ENCODE peak calls at places on chromosome 16, in nine cellular contexts. K is ascending aorta, L is cardiac muscle cell, S is mammary epithelial cell, Y is psoas muscle, H is neural progenitor cell, X is dorsolateral prefrontal cortex, J is right cardiac atrium, R is tibial artery. G is an unnamed sample.

GRCh38 chr16:28321700-28322411 is 29.5 kb downstream of the SBK1 start:
- DNase-seq in K (no peak), Y (no peak), J (no peak), X (no peak), H (peak), L (peak), R (no peak), S (peak), G (no peak)

GRCh38 chr16:2512920-2513404 is 790 bp upstream of the ATP6V0C start:
- DNase-seq in L (no peak), X (no peak), K (no peak), H (peak), R (no peak), S (no peak), J (peak), Y (no peak), G (no peak)

GRCh38 chr16:64711026-64711425 is 410.8 kb downstream of the CDH11 start:
- DNase-seq in R (no peak), K (no peak), L (peak), J (no peak), S (no peak), X (no peak), Y (no peak), H (no peak), G (no peak)

GRCh38 chr16:14074544-14074943 is 3.4 kb downstream of the MRTFB start:
- DNase-seq in S (no peak), R (no peak), X (no peak), Y (no peak), L (no peak), J (no peak), K (no peak), H (no peak), G (no peak)

GRCh38 chr16:21644674-21645073 is 7.7 kb downstream of the IGSF6 start:
- DNase-seq in X (no peak), H (no peak), R (no peak), K (no peak), S (no peak), L (no peak), Y (no peak), J (no peak), G (no peak)

GRCh38 chr16:27769561-27770222 is 219.7 kb downstream of the KATNIP start:
- DNase-seq in R (no peak), S (peak), K (no peak), J (no peak), Y (peak), L (peak), X (no peak), H (no peak), G (no peak)

GRCh38 chr16:30660424-30661251 is 2.4 kb downstream of the FBRS start:
- DNase-seq in R (no peak), J (peak), H (no peak), X (no peak), S (peak), L (no peak), K (no peak), Y (no peak), G (peak)

GRCh38 chr16:2915196-2915929 is 3.6 kb downstream of the FLYWCH1 start:
- DNase-seq in L (no peak), K (no peak), Y (no peak), S (no peak), R (no peak), J (peak), H (no peak), X (no peak), G (no peak)

GRCh38 chr16:69818811-69819587 is 56.9 kb downstream of the WWP2 start:
- DNase-seq in S (no peak), J (no peak), K (no peak), L (no peak), Y (no peak), H (peak), X (peak), R (no peak), G (no peak)

GRCh38 chr16:47921535-47921934 is 234.3 kb downstream of the ABCC12 start:
- DNase-seq in S (peak), R (no peak), Y (no peak), X (no peak), H (no peak), J (no peak), L (no peak), K (no peak), G (no peak)

GRCh38 chr16:86211800-86212199 is 298.5 kb upstream of the FOXF1 start:
- DNase-seq in L (no peak), K (no peak), Y (no peak), H (no peak), R (no peak), J (no peak), S (no peak), X (no peak), G (peak)

GRCh38 chr16:12775689-12776236 is 27.9 kb downstream of the CPPED1 start:
- DNase-seq in X (no peak), R (no peak), J (no peak), S (no peak), Y (no peak), L (no peak), K (no peak), H (no peak), G (no peak)

GRCh38 chr16:61409604-61410003 is 626.6 kb downstream of the CDH8 start:
- DNase-seq in L (no peak), J (no peak), Y (no peak), S (no peak), R (no peak), X (no peak), K (no peak), H (no peak), G (no peak)

GRCh38 chr16:22192261-22193133 is 13.6 kb upstream of the EEF2K start:
- DNase-seq in X (peak), S (peak), R (peak), Y (peak), L (peak), K (peak), H (peak), J (peak), G (peak)

GRCh38 chr16:30482366-30482765 is 9.8 kb downstream of the ITGAL start:
- DNase-seq in K (no peak), H (no peak), R (no peak), X (no peak), J (no peak), S (no peak), L (no peak), Y (no peak), G (peak)

GRCh38 chr16:69365901-69366300 is 14.3 kb upstream of the TMED6 start:
- DNase-seq in S (no peak), X (no peak), J (no peak), L (no peak), H (no peak), R (no peak), Y (no peak), K (no peak), G (no peak)

GRCh38 chr16:51876934-51877333 is 670.0 kb downstream of the TOX3 start:
- DNase-seq in R (no peak), X (no peak), S (no peak), H (no peak), L (no peak), J (no peak), K (no peak), Y (no peak), G (no peak)

GRCh38 chr16:12500771-12501170 is 302.9 kb downstream of the CPPED1 start:
- DNase-seq in K (no peak), R (no peak), H (no peak), Y (no peak), L (no peak), J (peak), S (no peak), X (no peak), G (no peak)

GRCh38 chr16:67939507-67940435 is 3.1 kb upstream of the PSMB10 start:
- DNase-seq in H (no peak), S (no peak), J (peak), X (no peak), R (no peak), Y (peak), L (no peak), K (no peak), G (peak)

GRCh38 chr16:59697236-59697635 is 963.1 kb upstream of the GOT2 start:
- DNase-seq in S (peak), X (no peak), H (no peak), K (no peak), J (no peak), R (no peak), L (no peak), Y (no peak), G (no peak)

GRCh38 chr16:12874135-12874534 is 27.3 kb upstream of the SHISA9 start:
- DNase-seq in Y (no peak), H (no peak), R (no peak), L (no peak), S (peak), K (no peak), J (no peak), X (no peak), G (no peak)

GRCh38 chr16:12097523-12098428 is 121.2 kb downstream of the SNX29 start:
- DNase-seq in K (no peak), H (peak), S (peak), L (peak), Y (no peak), J (peak), R (no peak), X (peak), G (no peak)

GRCh38 chr16:48497932-48498760 is 111.8 kb downstream of the N4BP1 start:
- DNase-seq in L (no peak), X (no peak), J (peak), Y (no peak), K (no peak), S (no peak), R (no peak), H (no peak), G (no peak)

GRCh38 chr16:77882359-77882758 is 94.0 kb downstream of the VAT1L start:
- DNase-seq in Y (no peak), X (no peak), J (no peak), K (no peak), L (no peak), S (no peak), R (no peak), H (no peak), G (no peak)

GRCh38 chr16:76176153-76176552 is 101.0 kb upstream of the CNTNAP4 start:
- DNase-seq in S (no peak), R (no peak), H (no peak), L (no peak), Y (no peak), X (no peak), K (no peak), J (no peak), G (no peak)

GRCh38 chr16:54504372-54504771 is 217.8 kb upstream of the IRX3 start:
- DNase-seq in S (no peak), Y (peak), L (no peak), H (no peak), K (no peak), X (no peak), J (peak), R (no peak), G (no peak)

GRCh38 chr16:70573451-70574121 is 50.0 kb downstream of the SF3B3 start:
- DNase-seq in R (no peak), K (no peak), H (no peak), X (no peak), S (peak), J (peak), L (peak), Y (no peak), G (no peak)

GRCh38 chr16:2842340-2843000 is 12.4 kb downstream of the ZG16B start:
- DNase-seq in Y (peak), K (no peak), H (peak), R (peak), L (peak), X (peak), J (peak), S (no peak), G (peak)

GRCh38 chr16:30748634-30749445 is 615 bp downstream of the PHKG2 start:
- DNase-seq in R (no peak), H (peak), X (peak), J (peak), S (peak), L (peak), K (no peak), Y (peak), G (peak)

GRCh38 chr16:72787519-72788268 is 260.2 kb downstream of the ZFHX3 start:
- DNase-seq in J (peak), K (peak), X (peak), S (peak), H (peak), R (peak), Y (peak), L (peak), G (peak)

GRCh38 chr16:28898266-28898665 is 20.0 kb downstream of the ATP2A1 start:
- DNase-seq in X (no peak), J (no peak), R (no peak), H (no peak), L (no peak), S (no peak), K (no peak), Y (peak), G (no peak)

GRCh38 chr16:72092832-72093447 is 480 bp downstream of the TXNL4B start:
- DNase-seq in J (no peak), S (peak), X (no peak), K (no peak), H (peak), Y (no peak), R (no peak), L (peak), G (no peak)

GRCh38 chr16:3180445-3180878 is 7.5 kb upstream of the OR1F1 start:
- DNase-seq in H (no peak), L (no peak), X (no peak), J (no peak), Y (no peak), S (peak), K (no peak), R (no peak), G (no peak)

DNA sequence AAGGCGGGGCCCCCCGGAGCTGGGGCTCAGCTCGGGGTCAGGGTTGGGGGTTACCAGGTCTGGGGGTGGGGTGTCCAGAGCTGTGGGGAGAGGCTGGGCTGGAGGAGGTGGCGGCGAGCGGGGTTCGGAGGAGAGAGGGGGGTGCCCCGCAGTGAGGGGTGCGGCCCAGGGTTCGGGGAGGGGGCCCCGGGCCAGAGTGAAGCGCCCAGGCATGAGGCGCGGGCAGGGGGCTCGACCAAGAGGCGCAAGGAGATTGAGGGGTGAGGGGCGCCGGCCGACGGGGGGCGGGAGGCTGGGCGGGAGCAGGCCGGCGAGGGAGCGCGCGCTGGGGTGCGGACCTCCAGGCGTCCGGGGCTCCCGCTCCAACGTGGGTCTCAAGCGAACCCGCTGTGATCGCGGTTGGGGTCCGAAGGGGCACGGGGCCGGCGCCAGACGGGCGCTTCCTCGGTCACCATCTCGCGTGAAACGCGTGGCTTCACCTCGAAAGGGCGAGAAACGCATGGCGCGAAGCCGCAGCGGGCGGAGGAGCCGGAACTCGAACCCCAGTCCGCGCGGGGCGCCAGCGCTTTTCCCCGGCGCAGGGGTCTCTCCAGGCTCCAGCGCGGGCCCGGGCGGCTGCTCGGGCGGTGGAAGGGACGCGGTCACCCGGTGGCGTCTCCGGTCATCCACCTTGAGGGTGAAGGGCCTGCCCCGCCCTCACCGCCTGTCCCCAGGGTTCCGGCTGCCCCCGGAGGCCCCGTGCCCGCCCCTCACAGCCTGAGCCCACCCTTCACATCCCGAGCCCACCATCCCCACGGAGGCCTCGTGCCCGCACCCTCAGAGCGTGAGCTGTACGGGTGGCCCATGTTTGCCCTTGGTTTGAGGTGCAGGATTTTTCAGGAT is 856 bp downstream of the CPNE7 start:
- DNase-seq in J (no peak), K (no peak), L (no peak), H (peak), S (no peak), Y (no peak), R (no peak), X (no peak), G (no peak)
- H3K27ac ChIP-seq in J (no peak), K (no peak), L (no peak), H (no peak), S (no peak), Y (no peak), R (no peak), X (no peak), G (no peak)

GRCh38 chr16:1192384-1193073 is 32.5 kb downstream of the TPSG1 start:
- DNase-seq in Y (no peak), K (no peak), R (no peak), H (no peak), J (no peak), X (no peak), L (no peak), S (no peak), G (no peak)

GRCh38 chr16:1184980-1185379 is 32.1 kb downstream of the CACNA1H start:
- DNase-seq in H (no peak), S (no peak), J (no peak), Y (no peak), L (no peak), X (no peak), R (no peak), K (no peak), G (no peak)

GRCh38 chr16:1189455-1189854 is 35.6 kb downstream of the TPSG1 start:
- DNase-seq in Y (no peak), X (no peak), R (no peak), K (no peak), S (no peak), H (no peak), J (no peak), L (no peak), G (no peak)

GRCh38 chr16:1184156-1184868 is 31.4 kb downstream of the CACNA1H start:
- DNase-seq in Y (no peak), X (no peak), H (no peak), L (no peak), S (no peak), K (no peak), J (no peak), R (peak), G (no peak)

DNA sequence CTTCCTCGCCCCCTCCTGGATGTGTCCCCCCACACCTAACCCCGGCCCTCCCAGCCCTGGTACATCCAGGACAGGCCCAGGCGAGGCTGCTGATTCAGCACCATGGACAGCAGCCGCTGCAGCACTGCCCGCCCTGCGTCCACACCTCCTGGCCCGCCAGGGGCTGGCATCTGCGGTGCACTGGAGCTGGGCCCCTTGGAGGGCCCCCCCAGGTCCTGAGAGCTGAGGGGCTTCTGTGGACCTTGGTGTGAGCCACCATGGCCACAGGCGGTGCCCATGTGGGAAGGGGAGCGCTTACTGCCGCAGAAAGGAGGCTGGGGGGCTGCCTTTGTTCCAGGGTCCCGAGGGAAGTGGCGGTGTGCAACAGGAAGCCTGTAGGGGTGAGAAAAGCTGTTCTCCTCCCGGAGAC is 35.9 kb downstream of the CACNA1H start:
- DNase-seq in L (peak), J (peak), K (no peak), X (no peak), H (peak), S (peak), R (no peak), Y (no peak), G (peak)
- H3K27ac ChIP-seq in L (no peak), J (no peak), K (no peak), X (no peak), H (no peak), S (no peak), R (no peak), Y (no peak), G (no peak)

DNA sequence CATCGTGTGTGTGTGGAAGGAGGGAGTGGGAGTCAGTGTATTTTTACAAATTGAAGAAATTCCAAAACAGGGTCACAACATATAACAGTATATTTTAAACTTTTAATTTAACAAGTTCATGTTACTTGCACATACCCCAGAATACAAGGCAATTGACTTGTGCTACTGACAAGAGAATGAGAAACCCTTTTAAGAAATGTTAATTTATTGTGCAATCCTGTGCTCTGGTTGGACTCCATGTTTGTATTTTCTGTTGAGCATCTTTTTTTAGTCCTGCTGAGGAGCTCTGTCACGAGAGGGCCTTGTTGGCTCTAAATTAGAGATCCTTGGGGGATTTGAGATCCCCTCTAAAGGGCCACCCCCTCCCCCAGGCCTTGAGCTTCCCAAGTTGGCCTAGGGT is 1.1 kb upstream of the EMP2 start:
- DNase-seq in R (no peak), L (peak), X (no peak), Y (no peak), K (no peak), J (no peak), H (no peak), S (no peak), G (no peak)
- H3K27ac ChIP-seq in R (peak), L (no peak), X (no peak), Y (no peak), K (peak), J (peak), H (no peak), S (no peak), G (no peak)

GRCh38 chr16:85138073-85138824 is 26.0 kb upstream of the CIBAR2 start:
- DNase-seq in Y (no peak), K (no peak), X (no peak), S (no peak), L (no peak), R (no peak), J (peak), H (no peak), G (no peak)

GRCh38 chr16:85134794-85135153 is 22.5 kb upstream of the CIBAR2 start:
- DNase-seq in H (no peak), R (peak), S (no peak), L (no peak), K (no peak), Y (no peak), J (peak), X (no peak), G (peak)

GRCh38 chr16:85137323-85138072 is 25.2 kb upstream of the CIBAR2 start:
- DNase-seq in H (peak), X (peak), R (peak), K (peak), S (no peak), L (peak), Y (peak), J (peak), G (no peak)

GRCh38 chr16:85136705-85137322 is 24.5 kb upstream of the CIBAR2 start:
- DNase-seq in R (peak), H (no peak), J (no peak), K (no peak), X (no peak), Y (no peak), S (no peak), L (peak), G (no peak)

DNA sequence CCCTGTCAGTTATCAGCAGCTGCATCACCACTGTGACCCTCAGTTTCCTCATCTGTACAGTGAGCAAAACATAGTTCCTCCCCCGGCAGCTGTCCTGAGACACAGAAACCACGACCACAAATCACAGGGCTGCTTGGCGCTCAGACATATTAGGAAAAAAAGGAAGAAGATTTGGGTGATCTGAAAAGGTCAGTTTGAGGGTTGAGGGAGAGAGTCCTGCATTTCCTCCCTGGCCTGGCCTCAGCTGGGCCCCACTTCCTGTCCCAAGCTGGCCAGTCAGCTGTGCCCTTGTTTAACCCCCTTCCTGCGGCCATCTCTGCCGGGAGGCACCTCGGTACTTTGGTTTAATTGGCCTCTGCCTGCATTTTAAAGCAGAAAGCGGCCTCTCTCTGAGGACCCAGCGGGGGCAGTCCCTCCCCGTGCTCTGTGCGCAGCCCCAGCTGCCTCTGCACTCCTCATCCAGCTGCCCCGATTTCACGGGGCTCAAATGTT is 24.0 kb upstream of the CIBAR2 start:
- DNase-seq in Y (no peak), J (peak), S (no peak), R (peak), L (peak), H (no peak), X (no peak), K (no peak), G (no peak)
- H3K27ac ChIP-seq in Y (peak), J (peak), S (no peak), R (peak), L (no peak), H (no peak), X (peak), K (peak), G (no peak)

G was measured in CD4-positive, CD25-positive, alpha-beta regulatory T cell.